ENCODE peak calls at places on chromosomes 16 and 17, in five cellular contexts. M is HCT116, G is cardiac muscle cell, Y is adrenal gland, C is body of pancreas. E is an unnamed sample.

GRCh38 chr16:4203748-4204147 is 38.1 kb downstream of the SRL start:
- DNase-seq in C (no peak), M (no peak), Y (no peak), G (no peak), E (no peak)

GRCh38 chr17:17749025-17749772 is 67.9 kb downstream of the RAI1 start:
- DNase-seq in M (no peak), Y (no peak), C (no peak), G (no peak), E (no peak)

GRCh38 chr17:13957636-13958035 is 111.7 kb upstream of the COX10 start:
- DNase-seq in C (no peak), G (peak; percentile 68), Y (no peak), M (no peak), E (no peak)

GRCh38 chr17:82924812-82925211 is 85.0 kb upstream of the ZNF750 start:
- DNase-seq in Y (no peak), G (no peak), M (peak; percentile 10), C (peak; percentile 26), E (no peak)

GRCh38 chr17:83085526-83086196 is 6.3 kb downstream of the METRNL start:
- DNase-seq in M (no peak), C (no peak), G (no peak), Y (no peak), E (no peak)

GRCh38 chr16:7456221-7456620 is 123.6 kb downstream of the RBFOX1 start:
- DNase-seq in Y (no peak), C (no peak), G (no peak), M (no peak), E (no peak)

GRCh38 chr16:53061701-53062159 is 6.9 kb downstream of the CHD9 start:
- DNase-seq in G (no peak), M (no peak), C (no peak), Y (no peak), E (no peak)

GRCh38 chr16:80384862-80385261 is 155.9 kb upstream of the DYNLRB2 start:
- DNase-seq in G (no peak), Y (no peak), C (no peak), M (no peak), E (no peak)

GRCh38 chr17:65588194-65588808 is 26.9 kb upstream of the AXIN2 start:
- DNase-seq in G (no peak), C (peak; percentile 62), Y (no peak), M (peak; percentile 68), E (no peak)

GRCh38 chr16:57725077-57725953 is 10.3 kb upstream of the KATNB1 start:
- DNase-seq in M (no peak), Y (no peak), G (no peak), C (no peak), E (no peak)

GRCh38 chr16:67399749-67400704 is 6.7 kb upstream of the TPPP3 start:
- DNase-seq in M (no peak), Y (no peak), G (no peak), C (no peak), E (no peak)

GRCh38 chr17:13418891-13419290 is 182.8 kb downstream of the HS3ST3A1 start:
- DNase-seq in M (no peak), Y (no peak), G (no peak), C (no peak), E (no peak)

GRCh38 chr17:31052187-31052889 is 42.4 kb upstream of the NF1 start:
- DNase-seq in Y (peak; percentile 34), M (peak; percentile 42), G (peak; percentile 95), C (peak; percentile 24), E (peak; percentile 98)

GRCh38 chr17:76862079-76862478 is 6.1 kb upstream of the MGAT5B start:
- DNase-seq in M (no peak), G (no peak), Y (no peak), C (no peak), E (no peak)

GRCh38 chr16:88804552-88805339 is 1.2 kb downstream of the CDT1 start:
- DNase-seq in Y (no peak), C (no peak), G (no peak), M (no peak), E (no peak)

GRCh38 chr16:53097190-53097589 is 42.4 kb downstream of the CHD9 start:
- DNase-seq in C (no peak), G (no peak), Y (no peak), M (no peak), E (no peak)

GRCh38 chr17:64537488-64537887 is 30.7 kb downstream of the CEP95 start:
- DNase-seq in Y (no peak), M (no peak), G (peak; percentile 16), C (no peak), E (no peak)

GRCh38 chr17:66507103-66507923 is 204.9 kb downstream of the PRKCA start:
- DNase-seq in G (peak; percentile 79), M (peak; percentile 33), C (peak; percentile 27), Y (peak; percentile 50), E (peak; percentile 81)

GRCh38 chr16:73210686-73211085 is 162.8 kb upstream of the ZFHX3 start:
- DNase-seq in G (no peak), M (no peak), Y (no peak), C (no peak), E (no peak)

GRCh38 chr17:67999291-67999911 is 3.1 kb upstream of the C17orf58 start:
- DNase-seq in M (no peak), Y (no peak), G (no peak), C (no peak), E (no peak)

GRCh38 chr17:46063239-46063638 is 64.2 kb downstream of the STH start:
- DNase-seq in C (no peak), Y (no peak), G (peak; percentile 48), M (peak; percentile 7), E (peak; percentile 58)

GRCh38 chr17:59706900-59707181 is 389 bp downstream of the PTRH2 start:
- DNase-seq in G (no peak), Y (no peak), C (no peak), M (no peak), E (no peak)

GRCh38 chr17:29847118-29847517 is 82.9 kb downstream of the SSH2 start:
- DNase-seq in G (no peak), Y (no peak), M (no peak), C (no peak), E (no peak)

GRCh38 chr17:5500247-5500803 is 14.0 kb downstream of the MIS12 start:
- DNase-seq in Y (no peak), M (no peak), G (no peak), C (no peak), E (no peak)

GRCh38 chr17:1997146-1997586 is 28.0 kb downstream of the RTN4RL1 start:
- DNase-seq in C (peak; percentile 42), G (no peak), M (no peak), Y (no peak), E (peak; percentile 17)

GRCh38 chr17:7204828-7205461 is 14.7 kb downstream of the DLG4 start:
- DNase-seq in G (peak; percentile 90), Y (peak; percentile 74), C (peak; percentile 83), M (peak; percentile 43), E (no peak)

GRCh38 chr17:29155235-29155965 is 24.8 kb downstream of the MYO18A start:
- DNase-seq in G (peak; percentile 64), M (peak; percentile 72), Y (no peak), C (peak; percentile 68), E (peak; percentile 92)

GRCh38 chr16:24685539-24686432 is 43.7 kb upstream of the TNRC6A start:
- DNase-seq in G (peak; percentile 93), M (no peak), C (peak; percentile 73), Y (peak; percentile 58), E (peak; percentile 72)

GRCh38 chr16:17396762-17397498 is 73.8 kb downstream of the XYLT1 start:
- DNase-seq in M (no peak), G (peak; percentile 89), C (peak; percentile 81), Y (peak; percentile 48), E (no peak)

GRCh38 chr16:29809850-29810698 is 1.9 kb upstream of the PRRT2 start:
- DNase-seq in C (no peak), M (no peak), Y (no peak), G (no peak), E (peak; percentile 36)

GRCh38 chr16:71846443-71846842 is 667 bp downstream of the ATXN1L start:
- DNase-seq in C (no peak), G (peak; percentile 27), M (no peak), Y (no peak), E (no peak)

GRCh38 chr16:35788381-35788780 is 2329.0 kb downstream of the TP53TG3F start:
- DNase-seq in Y (no peak), C (no peak), M (no peak), G (no peak), E (no peak)
- H3K9me3 ChIP-seq in Y (no peaks in the 10 kb centered on the region), C (no peaks in the 10 kb centered on the region), M (no peaks in the 10 kb centered on the region), G (peaks cover 2% of the 10 kb centered on the region), E (no peaks in the 10 kb centered on the region)

GRCh38 chr17:16617481-16618060 is 36.1 kb downstream of the ZNF624 start:
- DNase-seq in M (no peak), C (no peak), G (no peak), Y (no peak), E (no peak)

GRCh38 chr17:16622540-16623277 is 30.9 kb downstream of the ZNF624 start:
- DNase-seq in G (no peak), Y (no peak), C (no peak), M (no peak), E (no peak)

GRCh38 chr17:16623282-16623681 is 30.4 kb downstream of the ZNF624 start:
- DNase-seq in G (no peak), Y (no peak), M (no peak), C (no peak), E (no peak)
- H3K9me3 ChIP-seq in G (peaks cover 7% of the 10 kb centered on the region), Y (peaks cover 16% of the 10 kb centered on the region), M (peaks cover 62% of the 10 kb centered on the region), C (peaks cover 10% of the 10 kb centered on the region), E (peaks cover 23% of the 10 kb centered on the region)

GRCh38 chr16:60771138-60771537 is 1265.1 kb downstream of the CDH8 start:
- DNase-seq in C (no peak), Y (no peak), G (no peak), M (no peak), E (no peak)
- H3K9me3 ChIP-seq in C (no peaks in the 10 kb centered on the region), Y (no peaks in the 10 kb centered on the region), G (no peaks in the 10 kb centered on the region), M (peaks cover 8% of the 10 kb centered on the region), E (no peaks in the 10 kb centered on the region)

GRCh38 chr17:22470411-22471175 is 778.3 kb downstream of the KCNJ18 start:
- DNase-seq in M (no peak), Y (no peak), C (no peak), G (no peak), E (no peak)
- H3K9me3 ChIP-seq in M (no peaks in the 10 kb centered on the region), Y (no peaks in the 10 kb centered on the region), C (no peaks in the 10 kb centered on the region), G (no peaks in the 10 kb centered on the region), E (no peaks in the 10 kb centered on the region)

GRCh38 chr16:87534030-87534653 is 41.3 kb upstream of the ZCCHC14 start:
- DNase-seq in M (no peak), G (no peak), C (no peak), Y (no peak), E (peak; percentile 31)

GRCh38 chr16:87534751-87535150 is 41.9 kb upstream of the ZCCHC14 start:
- DNase-seq in G (no peak), C (no peak), M (no peak), Y (no peak), E (no peak)

GRCh38 chr16:87535855-87536794 is 43.3 kb upstream of the ZCCHC14 start:
- DNase-seq in G (no peak), C (no peak), Y (no peak), M (no peak), E (no peak)

GRCh38 chr16:87536795-87537142 is 43.9 kb upstream of the ZCCHC14 start:
- DNase-seq in Y (no peak), C (no peak), M (no peak), G (no peak), E (no peak)

DNA sequence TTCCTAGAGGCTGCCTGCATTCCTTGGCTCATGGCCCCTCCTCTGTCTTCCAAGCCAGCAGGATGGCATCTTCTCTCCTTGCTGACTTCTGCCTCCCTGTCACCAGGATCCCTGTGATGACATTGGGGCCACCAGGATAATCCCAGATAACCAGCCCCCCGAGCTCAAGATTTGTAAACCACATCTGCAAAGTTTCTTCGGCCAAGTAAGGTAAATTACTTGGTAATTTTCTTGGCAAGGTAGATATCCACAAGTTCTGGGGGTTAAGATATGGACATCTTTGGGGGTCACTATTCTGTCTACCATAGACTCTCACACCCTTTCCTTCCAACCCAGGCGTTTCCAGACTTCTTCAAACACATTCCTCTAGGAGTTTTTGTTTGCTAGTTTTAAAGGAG is 42.6 kb upstream of the ZCCHC14 start:
- DNase-seq in Y (no peak), C (no peak), M (no peak), G (no peak), E (no peak)
- H3K9me3 ChIP-seq in Y (no peaks in the 10 kb centered on the region), C (no peaks in the 10 kb centered on the region), M (no peaks in the 10 kb centered on the region), G (no peaks in the 10 kb centered on the region), E (peaks cover 3% of the 10 kb centered on the region)

E was measured in MG63.